ENCODE peak calls at places on chromosomes 1 and 21, in eight cellular contexts. One of them, this sample, is unnamed. For H3K4me1, the result is how much of the 10 kb centered on the place peaks cover.

GRCh38 chr1:118928739-118929554 is 59.2 kb downstream of the TBX15 start:
- DNase-seq in fibroblast of lung: peak
- DNase-seq in CD8-positive, alpha-beta memory T cell: no peak
- DNase-seq in endodermal cell: peak
- DNase-seq in OCI-LY7: peak
- DNase-seq in cardiac muscle cell: peak
- DNase-seq in GM23248: peak
- DNase-seq in keratinocyte: no peak
- DNase-seq in this sample: peak

GRCh38 chr1:46466477-46467182 is 23.0 kb upstream of the DMBX1 start:
- DNase-seq in GM23248: peak
- DNase-seq in keratinocyte: no peak
- DNase-seq in endodermal cell: peak
- DNase-seq in cardiac muscle cell: no peak
- DNase-seq in OCI-LY7: no peak
- DNase-seq in fibroblast of lung: no peak
- DNase-seq in CD8-positive, alpha-beta memory T cell: no peak
- DNase-seq in this sample: peak

GRCh38 chr1:174800221-174800791 is 199.4 kb upstream of the CACYBP start:
- DNase-seq in OCI-LY7: peak
- DNase-seq in CD8-positive, alpha-beta memory T cell: no peak
- DNase-seq in fibroblast of lung: no peak
- DNase-seq in GM23248: peak
- DNase-seq in cardiac muscle cell: peak
- DNase-seq in endodermal cell: peak
- DNase-seq in keratinocyte: no peak
- DNase-seq in this sample: no peak

GRCh38 chr1:24108334-24109165 is 3.4 kb downstream of the MYOM3 start:
- DNase-seq in fibroblast of lung: peak
- DNase-seq in OCI-LY7: no peak
- DNase-seq in cardiac muscle cell: peak
- DNase-seq in GM23248: peak
- DNase-seq in endodermal cell: no peak
- DNase-seq in keratinocyte: no peak
- DNase-seq in CD8-positive, alpha-beta memory T cell: no peak
- DNase-seq in this sample: peak

GRCh38 chr1:10031461-10031860 is 1.3 kb upstream of the UBE4B start:
- DNase-seq in keratinocyte: no peak
- DNase-seq in GM23248: peak
- DNase-seq in cardiac muscle cell: peak
- DNase-seq in endodermal cell: no peak
- DNase-seq in OCI-LY7: no peak
- DNase-seq in CD8-positive, alpha-beta memory T cell: no peak
- DNase-seq in fibroblast of lung: no peak
- DNase-seq in this sample: peak

GRCh38 chr1:15007842-15008241 is 145.7 kb upstream of the TMEM51 start:
- DNase-seq in GM23248: no peak
- DNase-seq in keratinocyte: no peak
- DNase-seq in CD8-positive, alpha-beta memory T cell: no peak
- DNase-seq in endodermal cell: no peak
- DNase-seq in cardiac muscle cell: no peak
- DNase-seq in OCI-LY7: no peak
- DNase-seq in fibroblast of lung: no peak
- DNase-seq in this sample: no peak

GRCh38 chr1:201119206-201119814 is 7.1 kb upstream of the CACNA1S start:
- DNase-seq in keratinocyte: no peak
- DNase-seq in GM23248: peak
- DNase-seq in fibroblast of lung: peak
- DNase-seq in OCI-LY7: peak
- DNase-seq in cardiac muscle cell: peak
- DNase-seq in CD8-positive, alpha-beta memory T cell: peak
- DNase-seq in endodermal cell: peak
- DNase-seq in this sample: no peak

GRCh38 chr1:61400131-61400530 is 317.8 kb downstream of the NFIA start:
- DNase-seq in OCI-LY7: no peak
- DNase-seq in GM23248: no peak
- DNase-seq in CD8-positive, alpha-beta memory T cell: no peak
- DNase-seq in fibroblast of lung: no peak
- DNase-seq in endodermal cell: no peak
- DNase-seq in cardiac muscle cell: no peak
- DNase-seq in keratinocyte: no peak
- DNase-seq in this sample: no peak

GRCh38 chr1:89763649-89763986 is 57.2 kb upstream of the LRRC8D start:
- DNase-seq in keratinocyte: no peak
- DNase-seq in GM23248: no peak
- DNase-seq in cardiac muscle cell: no peak
- DNase-seq in CD8-positive, alpha-beta memory T cell: no peak
- DNase-seq in OCI-LY7: no peak
- DNase-seq in endodermal cell: no peak
- DNase-seq in fibroblast of lung: no peak
- DNase-seq in this sample: no peak

GRCh38 chr1:231930257-231930947 is 303.8 kb downstream of the DISC1 start:
- DNase-seq in fibroblast of lung: no peak
- DNase-seq in OCI-LY7: no peak
- DNase-seq in CD8-positive, alpha-beta memory T cell: no peak
- DNase-seq in keratinocyte: no peak
- DNase-seq in GM23248: no peak
- DNase-seq in cardiac muscle cell: no peak
- DNase-seq in endodermal cell: no peak
- DNase-seq in this sample: no peak

GRCh38 chr1:4113897-4114296 is 213.8 kb upstream of the C1orf174 start:
- DNase-seq in cardiac muscle cell: no peak
- DNase-seq in CD8-positive, alpha-beta memory T cell: no peak
- DNase-seq in fibroblast of lung: no peak
- DNase-seq in endodermal cell: no peak
- DNase-seq in GM23248: no peak
- DNase-seq in keratinocyte: no peak
- DNase-seq in OCI-LY7: no peak
- DNase-seq in this sample: no peak

GRCh38 chr1:10947691-10948462 is 64.6 kb upstream of the TARDBP start:
- DNase-seq in endodermal cell: peak
- DNase-seq in GM23248: no peak
- DNase-seq in CD8-positive, alpha-beta memory T cell: no peak
- DNase-seq in OCI-LY7: no peak
- DNase-seq in fibroblast of lung: no peak
- DNase-seq in cardiac muscle cell: no peak
- DNase-seq in keratinocyte: no peak
- DNase-seq in this sample: no peak

GRCh38 chr1:106526650-106527049 is 529.8 kb upstream of the PRMT6 start:
- DNase-seq in keratinocyte: peak
- DNase-seq in OCI-LY7: no peak
- DNase-seq in cardiac muscle cell: peak
- DNase-seq in CD8-positive, alpha-beta memory T cell: no peak
- DNase-seq in fibroblast of lung: peak
- DNase-seq in endodermal cell: no peak
- DNase-seq in GM23248: peak
- DNase-seq in this sample: no peak

GRCh38 chr1:31707711-31708110 is 3.9 kb upstream of the COL16A1 start:
- DNase-seq in CD8-positive, alpha-beta memory T cell: no peak
- DNase-seq in endodermal cell: peak
- DNase-seq in fibroblast of lung: peak
- DNase-seq in OCI-LY7: no peak
- DNase-seq in cardiac muscle cell: peak
- DNase-seq in keratinocyte: no peak
- DNase-seq in GM23248: peak
- DNase-seq in this sample: no peak

GRCh38 chr1:54011316-54012007 is 6.5 kb downstream of the LDLRAD1 start:
- DNase-seq in cardiac muscle cell: no peak
- DNase-seq in keratinocyte: no peak
- DNase-seq in OCI-LY7: no peak
- DNase-seq in fibroblast of lung: no peak
- DNase-seq in GM23248: no peak
- DNase-seq in CD8-positive, alpha-beta memory T cell: no peak
- DNase-seq in endodermal cell: peak
- DNase-seq in this sample: no peak

GRCh38 chr1:30748699-30749401 is 8.7 kb downstream of the LAPTM5 start:
- DNase-seq in keratinocyte: no peak
- DNase-seq in endodermal cell: peak
- DNase-seq in cardiac muscle cell: peak
- DNase-seq in fibroblast of lung: no peak
- DNase-seq in OCI-LY7: no peak
- DNase-seq in CD8-positive, alpha-beta memory T cell: no peak
- DNase-seq in GM23248: no peak
- DNase-seq in this sample: no peak

GRCh38 chr21:41283211-41283818 is 33.3 kb upstream of the FAM3B start:
- DNase-seq in endodermal cell: peak
- DNase-seq in OCI-LY7: peak
- DNase-seq in keratinocyte: peak
- DNase-seq in fibroblast of lung: peak
- DNase-seq in GM23248: peak
- DNase-seq in cardiac muscle cell: peak
- DNase-seq in CD8-positive, alpha-beta memory T cell: peak
- DNase-seq in this sample: peak

GRCh38 chr1:182113879-182114626 is 52.5 kb upstream of the ZNF648 start:
- DNase-seq in GM23248: no peak
- DNase-seq in keratinocyte: no peak
- DNase-seq in endodermal cell: no peak
- DNase-seq in fibroblast of lung: no peak
- DNase-seq in OCI-LY7: no peak
- DNase-seq in cardiac muscle cell: no peak
- DNase-seq in CD8-positive, alpha-beta memory T cell: no peak
- DNase-seq in this sample: peak

GRCh38 chr1:203287109-203287893 is 18.0 kb upstream of the BTG2 start:
- DNase-seq in GM23248: no peak
- DNase-seq in cardiac muscle cell: peak
- DNase-seq in CD8-positive, alpha-beta memory T cell: peak
- DNase-seq in fibroblast of lung: peak
- DNase-seq in endodermal cell: peak
- DNase-seq in keratinocyte: no peak
- DNase-seq in OCI-LY7: peak
- DNase-seq in this sample: peak

GRCh38 chr1:6157528-6158174 is 22.5 kb downstream of the CHD5 start:
- DNase-seq in cardiac muscle cell: no peak
- DNase-seq in CD8-positive, alpha-beta memory T cell: no peak
- DNase-seq in fibroblast of lung: no peak
- DNase-seq in endodermal cell: peak
- DNase-seq in OCI-LY7: no peak
- DNase-seq in keratinocyte: peak
- DNase-seq in GM23248: peak
- DNase-seq in this sample: no peak

GRCh38 chr1:88680446-88680845 is 3.6 kb upstream of the PKN2 start:
- DNase-seq in endodermal cell: no peak
- DNase-seq in cardiac muscle cell: peak
- DNase-seq in fibroblast of lung: peak
- DNase-seq in GM23248: no peak
- DNase-seq in keratinocyte: no peak
- DNase-seq in CD8-positive, alpha-beta memory T cell: no peak
- DNase-seq in OCI-LY7: no peak
- DNase-seq in this sample: no peak

GRCh38 chr1:37663426-37664000 is 28.8 kb upstream of the CDCA8 start:
- DNase-seq in keratinocyte: no peak
- DNase-seq in GM23248: no peak
- DNase-seq in endodermal cell: peak
- DNase-seq in fibroblast of lung: no peak
- DNase-seq in OCI-LY7: no peak
- DNase-seq in cardiac muscle cell: no peak
- DNase-seq in CD8-positive, alpha-beta memory T cell: no peak
- DNase-seq in this sample: peak

DNA sequence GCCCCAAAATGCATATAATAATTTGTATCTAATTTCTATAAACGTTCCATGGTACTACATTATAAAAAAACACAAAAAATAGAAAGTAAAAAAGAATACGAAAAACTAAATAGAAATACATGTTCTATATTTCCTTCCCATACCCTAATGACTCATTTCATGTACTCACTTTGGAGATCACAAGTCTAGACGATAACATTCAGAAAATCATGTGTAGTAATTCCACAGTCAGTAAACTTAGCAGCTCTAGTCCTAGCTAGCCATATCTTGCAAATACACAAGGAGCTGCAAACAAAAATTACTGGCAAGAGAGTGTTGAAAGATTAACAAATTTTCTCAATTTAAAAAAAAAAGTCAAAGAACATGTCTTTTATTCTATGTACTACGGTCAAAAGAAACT is 1.4 kb downstream of the GOLPH3L start:
- DNase-seq in OCI-LY7: no peak
- DNase-seq in cardiac muscle cell: peak
- DNase-seq in GM23248: peak
- DNase-seq in fibroblast of lung: no peak
- DNase-seq in keratinocyte: no peak
- DNase-seq in endodermal cell: no peak
- DNase-seq in CD8-positive, alpha-beta memory T cell: no peak
- DNase-seq in this sample: no peak
- H3K4me3 ChIP-seq in OCI-LY7: peak
- H3K4me3 ChIP-seq in cardiac muscle cell: no peak
- H3K4me3 ChIP-seq in GM23248: no peak
- H3K4me3 ChIP-seq in fibroblast of lung: peak
- H3K4me3 ChIP-seq in keratinocyte: peak
- H3K4me3 ChIP-seq in endodermal cell: peak
- H3K4me3 ChIP-seq in CD8-positive, alpha-beta memory T cell: no peak
- H3K4me3 ChIP-seq in this sample: no peak

DNA sequence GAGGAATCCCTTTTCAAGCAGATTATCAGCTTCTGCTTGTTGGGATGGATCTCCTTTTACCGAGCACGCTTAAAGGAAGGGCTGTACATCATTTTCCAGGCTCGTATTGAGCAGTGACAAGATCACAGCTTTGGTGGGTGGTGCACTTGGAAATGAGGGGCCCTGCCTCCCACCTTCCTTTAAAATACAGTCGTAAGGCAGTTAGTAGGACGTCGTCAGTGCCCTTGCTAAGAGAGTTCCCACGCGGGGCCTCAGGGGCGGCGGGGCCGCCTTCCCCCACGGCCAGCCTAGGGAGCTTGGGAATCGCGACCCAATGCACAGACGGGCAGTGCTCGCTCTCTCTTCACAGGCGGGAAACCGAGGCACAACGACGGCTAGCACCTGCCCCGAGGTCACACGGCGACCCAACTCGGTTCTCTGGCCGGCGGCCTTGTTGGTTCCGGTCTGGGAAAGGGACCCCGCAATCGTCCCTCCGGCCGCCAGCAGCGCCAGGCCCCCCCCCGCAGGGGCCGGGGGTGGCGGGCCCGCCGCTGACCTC is 58.6 kb downstream of the H3-3A start:
- DNase-seq in OCI-LY7: no peak
- DNase-seq in fibroblast of lung: no peak
- DNase-seq in keratinocyte: no peak
- DNase-seq in endodermal cell: no peak
- DNase-seq in CD8-positive, alpha-beta memory T cell: no peak
- DNase-seq in cardiac muscle cell: no peak
- DNase-seq in GM23248: no peak
- DNase-seq in this sample: no peak
- H3K4me1 ChIP-seq in OCI-LY7: half or more
- H3K4me1 ChIP-seq in fibroblast of lung: under half
- H3K4me1 ChIP-seq in keratinocyte: under half
- H3K4me1 ChIP-seq in endodermal cell: under half
- H3K4me1 ChIP-seq in CD8-positive, alpha-beta memory T cell: under half
- H3K4me1 ChIP-seq in cardiac muscle cell: under half
- H3K4me1 ChIP-seq in GM23248: under half
- H3K4me1 ChIP-seq in this sample: under half

GRCh38 chr1:36088265-36088576 is 471 bp upstream of the ADPRS start:
- DNase-seq in OCI-LY7: no peak
- DNase-seq in endodermal cell: no peak
- DNase-seq in CD8-positive, alpha-beta memory T cell: no peak
- DNase-seq in GM23248: no peak
- DNase-seq in fibroblast of lung: no peak
- DNase-seq in keratinocyte: no peak
- DNase-seq in cardiac muscle cell: no peak
- DNase-seq in this sample: no peak
- H3K4me3 ChIP-seq in OCI-LY7: peak
- H3K4me3 ChIP-seq in endodermal cell: peak
- H3K4me3 ChIP-seq in CD8-positive, alpha-beta memory T cell: peak
- H3K4me3 ChIP-seq in GM23248: peak
- H3K4me3 ChIP-seq in fibroblast of lung: peak
- H3K4me3 ChIP-seq in keratinocyte: peak
- H3K4me3 ChIP-seq in cardiac muscle cell: peak
- H3K4me3 ChIP-seq in this sample: peak

GRCh38 chr21:42724226-42724920 is 71.0 kb downstream of the PDE9A start:
- DNase-seq in endodermal cell: no peak
- DNase-seq in fibroblast of lung: peak
- DNase-seq in OCI-LY7: no peak
- DNase-seq in CD8-positive, alpha-beta memory T cell: no peak
- DNase-seq in cardiac muscle cell: peak
- DNase-seq in keratinocyte: no peak
- DNase-seq in GM23248: peak
- DNase-seq in this sample: peak
- H3K4me1 ChIP-seq in endodermal cell: under half
- H3K4me1 ChIP-seq in fibroblast of lung: under half
- H3K4me1 ChIP-seq in OCI-LY7: under half
- H3K4me1 ChIP-seq in CD8-positive, alpha-beta memory T cell: under half
- H3K4me1 ChIP-seq in cardiac muscle cell: under half
- H3K4me1 ChIP-seq in keratinocyte: under half
- H3K4me1 ChIP-seq in GM23248: under half
- H3K4me1 ChIP-seq in this sample: under half

This sample was measured in SJCRH30.